ENCODE peak calls at places on chromosomes 6 and 20, in five cellular contexts. One of them, this sample, is unnamed.

GRCh38 chr6:122696853-122697252 is 82.7 kb upstream of the FABP7 start:
- DNase-seq in right atrium auricular region: no peak
- DNase-seq in cardiac fibroblast: no peak
- DNase-seq in kidney epithelial cell: peak
- DNase-seq in transverse colon: no peak
- DNase-seq in this sample: no peak

GRCh38 chr20:4814696-4815252 is 93.1 kb downstream of the PRND start:
- DNase-seq in right atrium auricular region: no peak
- DNase-seq in cardiac fibroblast: no peak
- DNase-seq in kidney epithelial cell: no peak
- DNase-seq in transverse colon: peak
- DNase-seq in this sample: no peak

GRCh38 chr6:110449545-110449903 is 26.9 kb downstream of the SLC22A16 start:
- DNase-seq in right atrium auricular region: no peak
- DNase-seq in cardiac fibroblast: peak
- DNase-seq in kidney epithelial cell: no peak
- DNase-seq in transverse colon: no peak
- DNase-seq in this sample: no peak

GRCh38 chr6:67952948-67953347 is 682.1 kb upstream of the ADGRB3 start:
- DNase-seq in right atrium auricular region: no peak
- DNase-seq in cardiac fibroblast: peak
- DNase-seq in kidney epithelial cell: no peak
- DNase-seq in transverse colon: no peak
- DNase-seq in this sample: no peak

GRCh38 chr20:13302647-13303425 is 81.8 kb downstream of the ISM1 start:
- DNase-seq in right atrium auricular region: no peak
- DNase-seq in cardiac fibroblast: peak
- DNase-seq in kidney epithelial cell: no peak
- DNase-seq in transverse colon: peak
- DNase-seq in this sample: no peak

GRCh38 chr6:158023597-158023939 is 41.9 kb downstream of the SYNJ2 start:
- DNase-seq in right atrium auricular region: no peak
- DNase-seq in cardiac fibroblast: no peak
- DNase-seq in kidney epithelial cell: no peak
- DNase-seq in transverse colon: no peak
- DNase-seq in this sample: no peak

GRCh38 chr6:143755301-143755744 is 77.6 kb downstream of the PHACTR2 start:
- DNase-seq in right atrium auricular region: no peak
- DNase-seq in cardiac fibroblast: peak
- DNase-seq in kidney epithelial cell: no peak
- DNase-seq in transverse colon: no peak
- DNase-seq in this sample: no peak

GRCh38 chr20:35327074-35327976 is 35.1 kb upstream of the FAM83C start:
- DNase-seq in right atrium auricular region: no peak
- DNase-seq in cardiac fibroblast: no peak
- DNase-seq in kidney epithelial cell: no peak
- DNase-seq in transverse colon: peak
- DNase-seq in this sample: no peak

GRCh38 chr20:38278763-38279162 is 18.2 kb upstream of the KIAA1755 start:
- DNase-seq in right atrium auricular region: no peak
- DNase-seq in cardiac fibroblast: no peak
- DNase-seq in kidney epithelial cell: no peak
- DNase-seq in transverse colon: no peak
- DNase-seq in this sample: no peak

GRCh38 chr6:79375635-79376425 is 141.3 kb upstream of the HMGN3 start:
- DNase-seq in right atrium auricular region: no peak
- DNase-seq in cardiac fibroblast: no peak
- DNase-seq in kidney epithelial cell: no peak
- DNase-seq in transverse colon: no peak
- DNase-seq in this sample: no peak

GRCh38 chr6:79378957-79379356 is 144.5 kb upstream of the HMGN3 start:
- DNase-seq in right atrium auricular region: no peak
- DNase-seq in cardiac fibroblast: no peak
- DNase-seq in kidney epithelial cell: no peak
- DNase-seq in transverse colon: no peak
- DNase-seq in this sample: no peak

GRCh38 chr6:79377047-79377446 is 142.6 kb upstream of the HMGN3 start:
- DNase-seq in right atrium auricular region: no peak
- DNase-seq in cardiac fibroblast: peak
- DNase-seq in kidney epithelial cell: no peak
- DNase-seq in transverse colon: no peak
- DNase-seq in this sample: no peak

GRCh38 chr6:79374308-79374707 is 139.8 kb upstream of the HMGN3 start:
- DNase-seq in right atrium auricular region: no peak
- DNase-seq in cardiac fibroblast: no peak
- DNase-seq in kidney epithelial cell: no peak
- DNase-seq in transverse colon: no peak
- DNase-seq in this sample: no peak

GRCh38 chr6:79377830-79378460 is 143.5 kb upstream of the HMGN3 start:
- DNase-seq in right atrium auricular region: no peak
- DNase-seq in cardiac fibroblast: peak
- DNase-seq in kidney epithelial cell: no peak
- DNase-seq in transverse colon: no peak
- DNase-seq in this sample: no peak
- H3K4me3 ChIP-seq in right atrium auricular region: no peak
- H3K4me3 ChIP-seq in cardiac fibroblast: no peak
- H3K4me3 ChIP-seq in kidney epithelial cell: no peak
- H3K4me3 ChIP-seq in transverse colon: no peak
- H3K4me3 ChIP-seq in this sample: no peak

GRCh38 chr6:133951881-133952814 is 876 bp upstream of the TBPL1 start:
- DNase-seq in right atrium auricular region: peak
- DNase-seq in cardiac fibroblast: peak
- DNase-seq in kidney epithelial cell: no peak
- DNase-seq in transverse colon: peak
- DNase-seq in this sample: peak
- TF ChIP-seq CTCF in right atrium auricular region: peak
- TF ChIP-seq CTCF in cardiac fibroblast: peak
- TF ChIP-seq CTCF in kidney epithelial cell: peak
- TF ChIP-seq CTCF in transverse colon: peak
- TF ChIP-seq CTCF in this sample: peak

GRCh38 chr20:47784599-47785320 is 521 bp downstream of the SULF2 start:
- DNase-seq in right atrium auricular region: peak
- DNase-seq in cardiac fibroblast: peak
- DNase-seq in kidney epithelial cell: no peak
- DNase-seq in transverse colon: peak
- DNase-seq in this sample: no peak
- H3K4me3 ChIP-seq in right atrium auricular region: peak
- H3K4me3 ChIP-seq in cardiac fibroblast: peak
- H3K4me3 ChIP-seq in kidney epithelial cell: peak
- H3K4me3 ChIP-seq in transverse colon: peak
- H3K4me3 ChIP-seq in this sample: peak

GRCh38 chr6:37513576-37513975 is 13.9 kb upstream of the CCDC167 start:
- DNase-seq in right atrium auricular region: no peak
- DNase-seq in cardiac fibroblast: no peak
- DNase-seq in kidney epithelial cell: no peak
- DNase-seq in transverse colon: no peak
- DNase-seq in this sample: no peak

GRCh38 chr6:37511910-37512399 is 12.3 kb upstream of the CCDC167 start:
- DNase-seq in right atrium auricular region: no peak
- DNase-seq in cardiac fibroblast: no peak
- DNase-seq in kidney epithelial cell: no peak
- DNase-seq in transverse colon: no peak
- DNase-seq in this sample: no peak

GRCh38 chr6:37513155-37513554 is 13.5 kb upstream of the CCDC167 start:
- DNase-seq in right atrium auricular region: no peak
- DNase-seq in cardiac fibroblast: no peak
- DNase-seq in kidney epithelial cell: no peak
- DNase-seq in transverse colon: no peak
- DNase-seq in this sample: no peak

GRCh38 chr6:37514377-37514776 is 14.7 kb upstream of the CCDC167 start:
- DNase-seq in right atrium auricular region: no peak
- DNase-seq in cardiac fibroblast: no peak
- DNase-seq in kidney epithelial cell: no peak
- DNase-seq in transverse colon: no peak
- DNase-seq in this sample: no peak

GRCh38 chr6:37512400-37512958 is 12.8 kb upstream of the CCDC167 start:
- DNase-seq in right atrium auricular region: no peak
- DNase-seq in cardiac fibroblast: no peak
- DNase-seq in kidney epithelial cell: no peak
- DNase-seq in transverse colon: no peak
- DNase-seq in this sample: no peak
- TF ChIP-seq CTCF in right atrium auricular region: no peak
- TF ChIP-seq CTCF in cardiac fibroblast: no peak
- TF ChIP-seq CTCF in kidney epithelial cell: no peak
- TF ChIP-seq CTCF in transverse colon: no peak
- TF ChIP-seq CTCF in this sample: no peak

DNA sequence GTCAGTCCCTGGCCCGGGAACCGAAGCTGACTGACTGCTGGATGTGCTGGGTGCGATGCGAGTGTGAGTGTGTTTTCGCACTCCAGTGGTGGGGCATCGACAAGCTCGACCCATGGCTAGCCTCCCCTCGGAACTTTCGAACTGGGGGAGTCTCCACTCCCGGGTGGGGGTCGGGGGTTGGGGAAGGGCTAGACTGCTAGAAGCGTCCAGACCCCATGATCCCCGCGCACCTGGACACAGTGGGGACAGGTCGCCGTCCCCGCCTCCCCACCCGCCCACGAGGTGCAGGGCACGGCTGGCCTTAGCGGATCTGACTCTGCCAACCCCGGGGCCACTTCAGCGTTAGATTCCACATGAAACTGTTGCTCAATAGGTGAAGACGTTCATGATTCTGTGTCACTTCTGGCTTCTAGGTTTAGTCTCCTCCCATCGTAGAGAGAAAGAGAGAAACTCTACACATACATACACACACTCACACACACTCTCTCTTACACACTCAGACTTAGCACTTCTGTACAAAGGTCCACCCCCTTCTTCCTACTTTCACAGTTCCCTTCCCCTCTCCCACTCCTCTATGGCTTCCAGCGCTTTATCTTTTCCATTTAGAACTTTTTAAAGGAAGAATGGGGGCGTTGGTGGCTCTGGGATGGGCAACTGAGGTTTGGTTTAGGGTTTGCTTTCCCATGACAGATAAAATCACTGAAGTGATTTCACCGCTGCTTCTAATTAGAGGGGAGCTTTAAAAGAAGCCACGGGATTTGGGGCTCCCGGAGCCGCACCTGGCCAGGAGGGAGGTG is 5.1 kb upstream of the TFAP2A start:
- DNase-seq in right atrium auricular region: no peak
- DNase-seq in cardiac fibroblast: no peak
- DNase-seq in kidney epithelial cell: no peak
- DNase-seq in transverse colon: no peak
- DNase-seq in this sample: no peak
- H3K4me3 ChIP-seq in right atrium auricular region: no peak
- H3K4me3 ChIP-seq in cardiac fibroblast: no peak
- H3K4me3 ChIP-seq in kidney epithelial cell: peak
- H3K4me3 ChIP-seq in transverse colon: no peak
- H3K4me3 ChIP-seq in this sample: no peak

DNA sequence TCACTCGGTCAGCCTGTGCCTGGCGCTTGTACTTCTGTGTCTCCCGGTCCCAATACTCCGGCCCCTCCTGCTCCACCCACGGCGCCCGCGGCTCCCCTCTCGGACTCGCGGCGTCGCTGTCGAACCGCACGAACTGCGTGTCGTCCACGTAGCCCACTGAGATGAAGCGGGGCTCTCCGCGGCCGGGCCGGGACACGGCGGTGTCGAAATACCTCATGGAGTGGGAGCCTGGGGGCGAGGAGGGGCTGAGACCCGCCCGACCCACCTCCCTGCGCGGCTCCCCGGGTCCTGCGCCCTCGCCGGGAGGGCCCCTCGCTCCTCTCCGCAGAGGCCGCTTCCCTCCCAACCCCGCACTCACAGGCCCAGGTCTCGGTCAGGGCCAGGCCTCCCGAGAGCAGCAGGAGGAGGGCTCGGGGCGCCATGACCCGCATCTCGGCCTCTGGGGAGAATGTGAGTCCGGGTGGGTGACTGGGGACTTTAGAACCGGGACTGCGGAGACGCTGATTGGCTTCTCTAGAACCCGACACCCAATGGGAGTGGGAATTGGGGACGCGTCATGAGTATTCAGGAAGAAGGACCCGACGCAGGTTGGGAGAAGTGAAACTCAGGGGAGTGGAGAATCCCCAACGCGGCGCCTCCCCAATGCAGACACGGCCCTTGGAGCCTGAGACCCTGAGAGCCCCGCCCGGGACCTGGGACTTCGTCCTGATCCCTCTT is at the start of gene HLA-C:
- DNase-seq in right atrium auricular region: peak
- DNase-seq in cardiac fibroblast: peak
- DNase-seq in kidney epithelial cell: peak
- DNase-seq in transverse colon: peak
- DNase-seq in this sample: peak
- TF ChIP-seq CTCF in right atrium auricular region: no peak
- TF ChIP-seq CTCF in cardiac fibroblast: peak
- TF ChIP-seq CTCF in kidney epithelial cell: no peak
- TF ChIP-seq CTCF in transverse colon: peak
- TF ChIP-seq CTCF in this sample: peak

GRCh38 chr6:41704656-41705328 is 30.6 kb downstream of the TFEB start:
- DNase-seq in right atrium auricular region: no peak
- DNase-seq in cardiac fibroblast: no peak
- DNase-seq in kidney epithelial cell: no peak
- DNase-seq in transverse colon: peak
- DNase-seq in this sample: no peak
- H3K4me3 ChIP-seq in right atrium auricular region: no peak
- H3K4me3 ChIP-seq in cardiac fibroblast: no peak
- H3K4me3 ChIP-seq in kidney epithelial cell: no peak
- H3K4me3 ChIP-seq in transverse colon: no peak
- H3K4me3 ChIP-seq in this sample: no peak

GRCh38 chr6:155497273-155497672 is 41.6 kb upstream of the NOX3 start:
- DNase-seq in right atrium auricular region: no peak
- DNase-seq in cardiac fibroblast: no peak
- DNase-seq in kidney epithelial cell: no peak
- DNase-seq in transverse colon: no peak
- DNase-seq in this sample: no peak

GRCh38 chr6:155493026-155493693 is 37.5 kb upstream of the NOX3 start:
- DNase-seq in right atrium auricular region: no peak
- DNase-seq in cardiac fibroblast: no peak
- DNase-seq in kidney epithelial cell: no peak
- DNase-seq in transverse colon: no peak
- DNase-seq in this sample: no peak

GRCh38 chr6:155493694-155494143 is 38.1 kb upstream of the NOX3 start:
- DNase-seq in right atrium auricular region: peak
- DNase-seq in cardiac fibroblast: peak
- DNase-seq in kidney epithelial cell: peak
- DNase-seq in transverse colon: peak
- DNase-seq in this sample: peak

GRCh38 chr6:155492061-155492735 is 36.6 kb upstream of the NOX3 start:
- DNase-seq in right atrium auricular region: no peak
- DNase-seq in cardiac fibroblast: no peak
- DNase-seq in kidney epithelial cell: no peak
- DNase-seq in transverse colon: no peak
- DNase-seq in this sample: no peak

DNA sequence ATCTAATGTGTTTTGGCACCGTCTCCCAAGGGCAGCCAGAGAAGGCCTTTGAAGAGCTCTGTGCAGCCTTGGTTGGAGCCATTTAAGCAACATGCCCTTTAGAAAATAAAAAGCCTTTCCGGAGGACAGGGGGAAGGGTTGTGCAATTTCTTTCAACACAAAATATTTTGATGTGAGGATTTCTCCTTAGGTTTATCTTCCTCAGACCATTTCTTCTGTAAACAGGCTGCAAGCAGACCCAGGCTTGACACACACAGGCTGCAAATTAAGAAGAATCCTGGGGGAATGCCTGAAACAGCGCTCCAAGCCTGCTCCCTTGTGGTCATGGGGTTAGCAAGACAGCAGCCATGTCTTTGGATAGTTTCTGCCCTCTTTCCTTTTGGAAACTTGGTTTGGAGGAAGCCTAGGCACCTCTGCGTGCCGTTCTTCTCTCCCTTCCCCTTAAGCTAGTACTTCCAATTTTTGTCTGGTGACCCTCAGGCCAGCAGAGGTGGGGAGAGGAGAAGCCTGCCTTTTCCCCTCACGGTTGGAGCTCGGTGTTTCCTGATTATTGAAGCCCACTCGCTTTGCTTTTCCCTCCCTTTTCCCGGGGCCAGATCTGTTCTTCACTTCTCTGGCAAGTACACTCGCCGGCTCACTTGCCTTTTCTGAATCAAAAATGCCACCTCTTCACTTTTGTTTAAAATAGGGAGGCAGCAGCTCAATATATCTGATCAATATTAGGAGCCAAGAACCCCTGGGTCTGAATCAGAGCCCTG is 39.6 kb upstream of the NOX3 start:
- DNase-seq in right atrium auricular region: peak
- DNase-seq in cardiac fibroblast: peak
- DNase-seq in kidney epithelial cell: no peak
- DNase-seq in transverse colon: peak
- DNase-seq in this sample: no peak
- TF ChIP-seq CTCF in right atrium auricular region: peak
- TF ChIP-seq CTCF in cardiac fibroblast: peak
- TF ChIP-seq CTCF in kidney epithelial cell: no peak
- TF ChIP-seq CTCF in transverse colon: no peak
- TF ChIP-seq CTCF in this sample: peak

This sample was measured in retinal pigment epithelial cell.